ENCODE peak calls at places on chromosome 13, in nine cellular contexts. R, L, M, N, Y, W, I, S and C are unnamed samples.

GRCh38 chr13:32036131-32036695 is 4.6 kb downstream of the FRY start:
- DNase-seq in R (no peak), L (no peak), M (no peak), N (no peak), Y (no peak), W (no peak), I (no peak), S (no peak), C (no peak)

GRCh38 chr13:22897571-22898314 is 283.0 kb upstream of the SGCG start:
- DNase-seq in R (no peak), L (no peak), M (no peak), N (no peak), Y (no peak), W (no peak), I (no peak), S (no peak), C (no peak)

GRCh38 chr13:74406439-74406838 is 272.2 kb upstream of the KLF12 start:
- DNase-seq in R (no peak), L (peak), M (no peak), N (no peak), Y (no peak), W (no peak), I (no peak), S (no peak), C (no peak)

GRCh38 chr13:73722120-73722519 is 412.1 kb downstream of the KLF12 start:
- DNase-seq in R (no peak), L (peak), M (peak), N (no peak), Y (no peak), W (peak), I (no peak), S (peak), C (peak)

GRCh38 chr13:107291875-107292274 is 723.9 kb upstream of the ARGLU1 start:
- DNase-seq in R (no peak), L (no peak), M (no peak), N (no peak), Y (no peak), W (no peak), I (no peak), S (no peak), C (no peak)

GRCh38 chr13:86810385-86810784 is 860.8 kb upstream of the SLITRK5 start:
- DNase-seq in R (no peak), L (no peak), M (no peak), N (no peak), Y (no peak), W (no peak), I (no peak), S (no peak), C (no peak)

GRCh38 chr13:96475103-96475502 is 385.2 kb downstream of the HS6ST3 start:
- DNase-seq in R (no peak), L (no peak), M (no peak), N (no peak), Y (no peak), W (no peak), I (no peak), S (no peak), C (no peak)

GRCh38 chr13:73465629-73465974 is 406.8 kb downstream of the KLF5 start:
- DNase-seq in R (no peak), L (no peak), M (peak), N (no peak), Y (no peak), W (peak), I (no peak), S (peak), C (peak)

GRCh38 chr13:44240611-44241010 is 133.0 kb upstream of the SERP2 start:
- DNase-seq in R (no peak), L (no peak), M (no peak), N (no peak), Y (no peak), W (no peak), I (no peak), S (no peak), C (no peak)

GRCh38 chr13:46613409-46614049 is 60.6 kb downstream of the LRCH1 start:
- DNase-seq in R (no peak), L (no peak), M (no peak), N (no peak), Y (no peak), W (no peak), I (no peak), S (no peak), C (no peak)

GRCh38 chr13:62305758-62306157 is 890.1 kb upstream of the PCDH20 start:
- DNase-seq in R (no peak), L (no peak), M (no peak), N (no peak), Y (no peak), W (no peak), I (no peak), S (no peak), C (no peak)

GRCh38 chr13:41546372-41547252 is 89.3 kb downstream of the RGCC start:
- DNase-seq in R (no peak), L (peak), M (no peak), N (no peak), Y (no peak), W (peak), I (no peak), S (peak), C (peak)

GRCh38 chr13:90122531-90122930 is 1225.0 kb upstream of the MIR17HG start:
- DNase-seq in R (no peak), L (no peak), M (no peak), N (no peak), Y (no peak), W (no peak), I (no peak), S (no peak), C (no peak)

GRCh38 chr13:101382086-101382485 is 34.2 kb downstream of the NALCN start:
- DNase-seq in R (no peak), L (no peak), M (no peak), N (no peak), Y (no peak), W (no peak), I (no peak), S (no peak), C (no peak)

GRCh38 chr13:111395511-111396393 is 75.3 kb downstream of the TEX29 start:
- DNase-seq in R (no peak), L (no peak), M (no peak), N (no peak), Y (no peak), W (no peak), I (no peak), S (no peak), C (no peak)

GRCh38 chr13:49869514-49869913 is 66.6 kb downstream of the SPRYD7 start:
- DNase-seq in R (no peak), L (peak), M (peak), N (no peak), Y (no peak), W (peak), I (no peak), S (peak), C (no peak)

GRCh38 chr13:47004552-47004951 is 107.7 kb upstream of the HTR2A start:
- DNase-seq in R (no peak), L (no peak), M (no peak), N (no peak), Y (no peak), W (no peak), I (no peak), S (no peak), C (no peak)

GRCh38 chr13:23934481-23934880 is 37.2 kb upstream of the C1QTNF9B start:
- DNase-seq in R (no peak), L (no peak), M (no peak), N (no peak), Y (no peak), W (peak), I (no peak), S (peak), C (no peak)

GRCh38 chr13:66329988-66330429 is 900.1 kb downstream of the PCDH9 start:
- DNase-seq in R (no peak), L (no peak), M (no peak), N (no peak), Y (no peak), W (peak), I (no peak), S (peak), C (no peak)

GRCh38 chr13:33281951-33282595 is 3.5 kb downstream of the STARD13 start:
- DNase-seq in R (no peak), L (peak), M (no peak), N (no peak), Y (no peak), W (peak), I (no peak), S (peak), C (no peak)